ENCODE peak calls at places on chromosome 4, in six cellular contexts. One of them, this sample, is unnamed. For H3K27me3, the result is how much of the 10 kb centered on the place peaks cover.

GRCh38 chr4:122170775-122171174 is 18.6 kb downstream of the BLTP1 start:
- DNase-seq in colonic mucosa: no peak
- DNase-seq in neural progenitor cell: no peak
- DNase-seq in tibial artery: no peak
- DNase-seq in ascending aorta: no peak
- DNase-seq in GM23248: no peak
- DNase-seq in this sample: no peak

GRCh38 chr4:151664289-151664688 is 96.5 kb downstream of the GATB start:
- DNase-seq in colonic mucosa: no peak
- DNase-seq in neural progenitor cell: peak
- DNase-seq in tibial artery: no peak
- DNase-seq in ascending aorta: no peak
- DNase-seq in GM23248: no peak
- DNase-seq in this sample: no peak

GRCh38 chr4:157821814-157822213 is 351.0 kb downstream of the GASK1B start:
- DNase-seq in colonic mucosa: no peak
- DNase-seq in neural progenitor cell: no peak
- DNase-seq in tibial artery: no peak
- DNase-seq in ascending aorta: no peak
- DNase-seq in GM23248: no peak
- DNase-seq in this sample: no peak

GRCh38 chr4:5206391-5206790 is 155.1 kb downstream of the STK32B start:
- DNase-seq in colonic mucosa: peak
- DNase-seq in neural progenitor cell: no peak
- DNase-seq in tibial artery: peak
- DNase-seq in ascending aorta: no peak
- DNase-seq in GM23248: peak
- DNase-seq in this sample: no peak

GRCh38 chr4:181647396-181648107 is 595.6 kb upstream of the TENM3 start:
- DNase-seq in colonic mucosa: no peak
- DNase-seq in neural progenitor cell: peak
- DNase-seq in tibial artery: no peak
- DNase-seq in ascending aorta: no peak
- DNase-seq in GM23248: peak
- DNase-seq in this sample: no peak

GRCh38 chr4:83618991-83619390 is 83.1 kb downstream of the GPAT3 start:
- DNase-seq in colonic mucosa: peak
- DNase-seq in neural progenitor cell: no peak
- DNase-seq in tibial artery: peak
- DNase-seq in ascending aorta: no peak
- DNase-seq in GM23248: peak
- DNase-seq in this sample: no peak

GRCh38 chr4:66855956-66856355 is 689.3 kb downstream of the CENPC start:
- DNase-seq in colonic mucosa: no peak
- DNase-seq in neural progenitor cell: no peak
- DNase-seq in tibial artery: no peak
- DNase-seq in ascending aorta: no peak
- DNase-seq in GM23248: no peak
- DNase-seq in this sample: no peak

GRCh38 chr4:112947616-112948015 is 101.8 kb upstream of the ANK2 start:
- DNase-seq in colonic mucosa: no peak
- DNase-seq in neural progenitor cell: no peak
- DNase-seq in tibial artery: no peak
- DNase-seq in ascending aorta: no peak
- DNase-seq in GM23248: no peak
- DNase-seq in this sample: no peak

GRCh38 chr4:39548425-39549067 is 21.3 kb upstream of the UGDH start:
- DNase-seq in colonic mucosa: no peak
- DNase-seq in neural progenitor cell: no peak
- DNase-seq in tibial artery: no peak
- DNase-seq in ascending aorta: no peak
- DNase-seq in GM23248: peak
- DNase-seq in this sample: no peak

GRCh38 chr4:43351970-43352806 is 459.7 kb downstream of the GRXCR1 start:
- DNase-seq in colonic mucosa: no peak
- DNase-seq in neural progenitor cell: no peak
- DNase-seq in tibial artery: no peak
- DNase-seq in ascending aorta: no peak
- DNase-seq in GM23248: no peak
- DNase-seq in this sample: no peak

GRCh38 chr4:25085621-25086020 is 54.9 kb upstream of the LGI2 start:
- DNase-seq in colonic mucosa: peak
- DNase-seq in neural progenitor cell: no peak
- DNase-seq in tibial artery: peak
- DNase-seq in ascending aorta: no peak
- DNase-seq in GM23248: no peak
- DNase-seq in this sample: no peak
- H3K27me3 ChIP-seq in colonic mucosa: under half
- H3K27me3 ChIP-seq in neural progenitor cell: under half
- H3K27me3 ChIP-seq in tibial artery: under half
- H3K27me3 ChIP-seq in ascending aorta: under half
- H3K27me3 ChIP-seq in GM23248: half or more
- H3K27me3 ChIP-seq in this sample: under half

GRCh38 chr4:20253272-20253798 is 1.6 kb downstream of the SLIT2 start:
- DNase-seq in colonic mucosa: no peak
- DNase-seq in neural progenitor cell: no peak
- DNase-seq in tibial artery: no peak
- DNase-seq in ascending aorta: no peak
- DNase-seq in GM23248: peak
- DNase-seq in this sample: no peak

GRCh38 chr4:20255251-20255586 is 3.5 kb downstream of the SLIT2 start:
- DNase-seq in colonic mucosa: no peak
- DNase-seq in neural progenitor cell: no peak
- DNase-seq in tibial artery: no peak
- DNase-seq in ascending aorta: no peak
- DNase-seq in GM23248: peak
- DNase-seq in this sample: no peak

GRCh38 chr4:20252656-20253271 is 1.1 kb downstream of the SLIT2 start:
- DNase-seq in colonic mucosa: no peak
- DNase-seq in neural progenitor cell: peak
- DNase-seq in tibial artery: peak
- DNase-seq in ascending aorta: peak
- DNase-seq in GM23248: peak
- DNase-seq in this sample: no peak

GRCh38 chr4:20254517-20255250 is 3.0 kb downstream of the SLIT2 start:
- DNase-seq in colonic mucosa: no peak
- DNase-seq in neural progenitor cell: peak
- DNase-seq in tibial artery: peak
- DNase-seq in ascending aorta: no peak
- DNase-seq in GM23248: peak
- DNase-seq in this sample: no peak

GRCh38 chr4:20253799-20254409 is 2.2 kb downstream of the SLIT2 start:
- DNase-seq in colonic mucosa: no peak
- DNase-seq in neural progenitor cell: peak
- DNase-seq in tibial artery: peak
- DNase-seq in ascending aorta: peak
- DNase-seq in GM23248: peak
- DNase-seq in this sample: no peak
- H3K27me3 ChIP-seq in colonic mucosa: under half
- H3K27me3 ChIP-seq in neural progenitor cell: half or more
- H3K27me3 ChIP-seq in tibial artery: under half
- H3K27me3 ChIP-seq in ascending aorta: under half
- H3K27me3 ChIP-seq in GM23248: under half
- H3K27me3 ChIP-seq in this sample: under half

DNA sequence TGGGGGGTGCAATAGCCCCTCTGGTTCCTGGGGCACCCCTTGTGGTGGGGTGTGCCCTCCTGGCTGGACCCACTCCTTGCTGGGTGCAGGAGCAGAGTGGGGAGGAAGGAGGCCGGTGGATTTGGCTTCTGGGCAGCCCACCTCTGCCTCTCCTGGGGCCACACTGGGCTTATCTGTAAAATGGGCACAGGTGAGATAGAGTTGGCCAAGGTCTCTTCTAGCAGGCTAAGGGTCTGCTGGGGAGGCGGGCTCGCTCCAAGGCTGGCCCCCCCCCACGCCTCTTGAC is 12.8 kb downstream of the HMX1 start:
- DNase-seq in colonic mucosa: no peak
- DNase-seq in neural progenitor cell: no peak
- DNase-seq in tibial artery: no peak
- DNase-seq in ascending aorta: no peak
- DNase-seq in GM23248: no peak
- DNase-seq in this sample: no peak
- H3K27me3 ChIP-seq in colonic mucosa: half or more
- H3K27me3 ChIP-seq in neural progenitor cell: half or more
- H3K27me3 ChIP-seq in tibial artery: half or more
- H3K27me3 ChIP-seq in ascending aorta: under half
- H3K27me3 ChIP-seq in GM23248: half or more
- H3K27me3 ChIP-seq in this sample: under half

DNA sequence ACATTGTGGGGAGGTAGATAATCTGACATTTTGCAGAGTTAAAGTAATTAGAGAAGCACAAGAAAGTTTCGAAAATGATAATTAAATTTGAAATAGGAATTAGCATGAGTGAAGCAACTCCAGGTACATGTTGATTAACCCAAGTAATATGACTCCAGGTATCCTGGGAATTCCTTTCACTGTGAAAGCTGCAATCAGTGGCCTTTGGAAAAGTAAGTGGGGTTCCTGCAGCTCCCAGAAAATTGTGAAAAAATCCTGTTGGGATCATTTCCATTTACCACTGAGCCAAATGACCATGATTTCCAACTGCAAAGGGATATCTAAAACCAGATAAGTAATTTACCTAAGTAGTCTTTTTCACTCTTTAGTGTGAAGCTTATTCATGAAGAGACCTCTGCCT is 26.1 kb upstream of the CXCL2 start:
- DNase-seq in colonic mucosa: no peak
- DNase-seq in neural progenitor cell: no peak
- DNase-seq in tibial artery: no peak
- DNase-seq in ascending aorta: no peak
- DNase-seq in GM23248: no peak
- DNase-seq in this sample: no peak
- H3K27me3 ChIP-seq in colonic mucosa: under half
- H3K27me3 ChIP-seq in neural progenitor cell: under half
- H3K27me3 ChIP-seq in tibial artery: under half
- H3K27me3 ChIP-seq in ascending aorta: under half
- H3K27me3 ChIP-seq in GM23248: under half
- H3K27me3 ChIP-seq in this sample: under half

DNA sequence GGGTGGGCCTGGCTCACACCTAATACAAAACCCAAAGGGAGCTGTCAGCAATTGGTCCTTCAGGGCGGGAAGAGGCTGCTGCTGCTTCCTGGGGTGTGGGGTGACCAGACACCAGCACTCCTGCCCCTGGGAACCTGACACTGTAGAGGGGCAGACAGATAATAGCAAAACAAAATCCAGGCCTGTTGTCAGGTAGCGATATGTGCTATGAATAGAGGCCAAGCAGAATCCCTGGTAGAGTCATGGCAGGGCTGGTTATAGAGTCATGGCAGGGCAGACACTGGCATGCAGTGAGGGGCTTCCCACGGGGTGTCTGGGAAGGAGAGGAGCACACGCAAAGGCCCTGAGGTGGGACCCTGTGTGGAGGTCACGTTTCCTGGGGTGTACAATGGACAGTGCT is 79.6 kb upstream of the PSAPL1 start:
- DNase-seq in colonic mucosa: no peak
- DNase-seq in neural progenitor cell: no peak
- DNase-seq in tibial artery: no peak
- DNase-seq in ascending aorta: no peak
- DNase-seq in GM23248: no peak
- DNase-seq in this sample: no peak
- H3K27me3 ChIP-seq in colonic mucosa: under half
- H3K27me3 ChIP-seq in neural progenitor cell: under half
- H3K27me3 ChIP-seq in tibial artery: under half
- H3K27me3 ChIP-seq in ascending aorta: under half
- H3K27me3 ChIP-seq in GM23248: under half
- H3K27me3 ChIP-seq in this sample: under half

GRCh38 chr4:183905593-183906485 is 732 bp downstream of the STOX2 start:
- DNase-seq in colonic mucosa: peak
- DNase-seq in neural progenitor cell: peak
- DNase-seq in tibial artery: peak
- DNase-seq in ascending aorta: no peak
- DNase-seq in GM23248: peak
- DNase-seq in this sample: no peak
- H3K27me3 ChIP-seq in colonic mucosa: under half
- H3K27me3 ChIP-seq in neural progenitor cell: half or more
- H3K27me3 ChIP-seq in tibial artery: under half
- H3K27me3 ChIP-seq in ascending aorta: under half
- H3K27me3 ChIP-seq in GM23248: under half
- H3K27me3 ChIP-seq in this sample: under half

DNA sequence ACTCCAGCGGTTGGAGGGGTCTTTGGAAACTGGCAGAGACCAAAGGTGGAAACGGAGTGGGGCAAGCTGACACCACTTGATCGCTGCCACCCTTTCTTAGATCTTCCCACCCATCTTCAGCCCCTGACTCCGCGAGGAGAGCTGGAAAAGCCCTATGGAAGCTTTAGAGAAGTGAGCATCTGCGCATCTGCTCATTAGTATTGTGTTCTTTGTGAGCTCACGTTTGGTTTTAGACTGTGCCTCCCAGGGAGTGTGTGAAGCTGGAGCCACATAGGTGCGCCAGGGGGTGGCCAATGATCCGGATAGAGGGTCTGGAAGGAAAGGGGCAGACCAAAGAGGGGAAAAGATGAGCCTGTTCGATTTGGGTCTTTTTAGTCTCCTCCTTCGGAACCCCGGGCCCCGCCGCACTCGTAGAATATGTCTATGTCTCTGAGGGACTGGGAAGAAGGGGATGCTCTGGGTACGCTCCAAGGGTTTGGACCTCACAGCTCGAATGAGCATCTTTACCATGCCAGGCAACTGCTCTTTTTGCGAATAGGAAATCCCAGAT is 564 bp upstream of the DKK2 start:
- DNase-seq in colonic mucosa: no peak
- DNase-seq in neural progenitor cell: peak
- DNase-seq in tibial artery: no peak
- DNase-seq in ascending aorta: peak
- DNase-seq in GM23248: peak
- DNase-seq in this sample: no peak
- H3K27me3 ChIP-seq in colonic mucosa: under half
- H3K27me3 ChIP-seq in neural progenitor cell: half or more
- H3K27me3 ChIP-seq in tibial artery: under half
- H3K27me3 ChIP-seq in ascending aorta: under half
- H3K27me3 ChIP-seq in GM23248: under half
- H3K27me3 ChIP-seq in this sample: under half

GRCh38 chr4:108377021-108377420 is 208.3 kb upstream of the LEF1 start:
- DNase-seq in colonic mucosa: no peak
- DNase-seq in neural progenitor cell: no peak
- DNase-seq in tibial artery: no peak
- DNase-seq in ascending aorta: no peak
- DNase-seq in GM23248: no peak
- DNase-seq in this sample: no peak

GRCh38 chr4:108370826-108371225 is 202.1 kb upstream of the LEF1 start:
- DNase-seq in colonic mucosa: no peak
- DNase-seq in neural progenitor cell: no peak
- DNase-seq in tibial artery: no peak
- DNase-seq in ascending aorta: no peak
- DNase-seq in GM23248: no peak
- DNase-seq in this sample: no peak

GRCh38 chr4:108378164-108378563 is 209.4 kb upstream of the LEF1 start:
- DNase-seq in colonic mucosa: no peak
- DNase-seq in neural progenitor cell: no peak
- DNase-seq in tibial artery: no peak
- DNase-seq in ascending aorta: no peak
- DNase-seq in GM23248: no peak
- DNase-seq in this sample: no peak

GRCh38 chr4:108372678-108373077 is 203.9 kb upstream of the LEF1 start:
- DNase-seq in colonic mucosa: no peak
- DNase-seq in neural progenitor cell: no peak
- DNase-seq in tibial artery: no peak
- DNase-seq in ascending aorta: no peak
- DNase-seq in GM23248: no peak
- DNase-seq in this sample: no peak

GRCh38 chr4:108375434-108375833 is 206.7 kb upstream of the LEF1 start:
- DNase-seq in colonic mucosa: no peak
- DNase-seq in neural progenitor cell: no peak
- DNase-seq in tibial artery: no peak
- DNase-seq in ascending aorta: no peak
- DNase-seq in GM23248: no peak
- DNase-seq in this sample: no peak
- H3K27me3 ChIP-seq in colonic mucosa: under half
- H3K27me3 ChIP-seq in neural progenitor cell: under half
- H3K27me3 ChIP-seq in tibial artery: under half
- H3K27me3 ChIP-seq in ascending aorta: under half
- H3K27me3 ChIP-seq in GM23248: half or more
- H3K27me3 ChIP-seq in this sample: under half